ENCODE peak calls at places on chromosome 20, in five cellular contexts. H, R, N, J and S are unnamed samples.

GRCh38 chr20:14355791-14356190 is 18.4 kb upstream of the FLRT3 start:
- DNase-seq in J (no peak), N (no peak), H (no peak), R (no peak), S (no peak)

GRCh38 chr20:60066438-60066823 is 108.2 kb downstream of the CDH26 start:
- DNase-seq in H (no peak), R (no peak), J (no peak), N (no peak), S (no peak)

GRCh38 chr20:46644733-46645132 is 6.5 kb downstream of the SLC13A3 start:
- DNase-seq in N (no peak), J (no peak), R (no peak), H (no peak), S (no peak)

GRCh38 chr20:1225263-1225728 is 548 bp upstream of the RAD21L1 start:
- DNase-seq in R (no peak), N (no peak), H (no peak), J (no peak), S (no peak)

GRCh38 chr20:25081730-25082497 is at the start of gene VSX1:
- DNase-seq in N (no peak), J (no peak), H (no peak), R (no peak), S (no peak)

GRCh38 chr20:22773326-22773725 is 189.0 kb upstream of the FOXA2 start:
- DNase-seq in R (no peak), N (no peak), H (no peak), J (no peak), S (no peak)

GRCh38 chr20:52104546-52105044 is 87.0 kb downstream of the ZFP64 start:
- DNase-seq in R (no peak), H (peak; percentile 20), J (peak; percentile 52), N (no peak), S (no peak)

GRCh38 chr20:51198876-51199523 is 176.1 kb upstream of the KCNG1 start:
- DNase-seq in H (no peak), J (no peak), N (no peak), R (no peak), S (no peak)

GRCh38 chr20:37543828-37544227 is 16.2 kb upstream of the BLCAP start:
- DNase-seq in N (no peak), J (peak; percentile 42), R (no peak), H (no peak), S (no peak)

GRCh38 chr20:54103067-54103761 is 32.8 kb upstream of the BCAS1 start:
- DNase-seq in H (peak; percentile 13), N (peak; percentile 70), J (peak; percentile 74), R (peak; percentile 83), S (peak; percentile 56)

GRCh38 chr20:34703573-34704176 is 469 bp upstream of the TP53INP2 start:
- DNase-seq in H (no peak), J (peak; percentile 21), N (no peak), R (no peak), S (peak; percentile 71)

GRCh38 chr20:51703446-51704287 is 64.5 kb downstream of the ATP9A start:
- DNase-seq in J (no peak), R (no peak), H (no peak), N (no peak), S (no peak)